ENCODE peak calls at places on chromosomes 3 and 15, in five cellular contexts. One of them, this sample, is unnamed.

GRCh38 chr15:44092221-44092620 is 102.8 kb downstream of the FRMD5 start:
- DNase-seq in choroid plexus epithelial cell: peak; percentile 38
- DNase-seq in right atrium auricular region: no peak
- DNase-seq in astrocyte: peak; percentile 82
- DNase-seq in CD8-positive, alpha-beta T cell: no peak
- DNase-seq in this sample: peak; percentile 75

GRCh38 chr3:189149203-189149602 is 22.6 kb upstream of the TPRG1 start:
- DNase-seq in choroid plexus epithelial cell: no peak
- DNase-seq in right atrium auricular region: no peak
- DNase-seq in astrocyte: no peak
- DNase-seq in CD8-positive, alpha-beta T cell: no peak
- DNase-seq in this sample: no peak

GRCh38 chr15:101009176-101009575 is 90.0 kb downstream of the LRRK1 start:
- DNase-seq in choroid plexus epithelial cell: no peak
- DNase-seq in right atrium auricular region: no peak
- DNase-seq in astrocyte: no peak
- DNase-seq in CD8-positive, alpha-beta T cell: no peak
- DNase-seq in this sample: no peak

GRCh38 chr3:196210673-196211556 is at the start of gene ZDHHC19:
- DNase-seq in choroid plexus epithelial cell: no peak
- DNase-seq in right atrium auricular region: no peak
- DNase-seq in astrocyte: no peak
- DNase-seq in CD8-positive, alpha-beta T cell: no peak
- DNase-seq in this sample: no peak

GRCh38 chr15:92463826-92464225 is 70.1 kb downstream of the ST8SIA2 start:
- DNase-seq in choroid plexus epithelial cell: no peak
- DNase-seq in right atrium auricular region: no peak
- DNase-seq in astrocyte: peak; percentile 32
- DNase-seq in CD8-positive, alpha-beta T cell: no peak
- DNase-seq in this sample: no peak

GRCh38 chr15:67708500-67708899 is 116.8 kb upstream of the SKOR1 start:
- DNase-seq in choroid plexus epithelial cell: no peak
- DNase-seq in right atrium auricular region: no peak
- DNase-seq in astrocyte: no peak
- DNase-seq in CD8-positive, alpha-beta T cell: no peak
- DNase-seq in this sample: no peak

GRCh38 chr3:159032311-159032710 is 230.5 kb downstream of the MFSD1 start:
- DNase-seq in choroid plexus epithelial cell: no peak
- DNase-seq in right atrium auricular region: no peak
- DNase-seq in astrocyte: peak; percentile 14
- DNase-seq in CD8-positive, alpha-beta T cell: no peak
- DNase-seq in this sample: no peak

GRCh38 chr3:120147072-120147871 is 53.0 kb upstream of the GSK3B start:
- DNase-seq in choroid plexus epithelial cell: no peak
- DNase-seq in right atrium auricular region: no peak
- DNase-seq in astrocyte: no peak
- DNase-seq in CD8-positive, alpha-beta T cell: peak; percentile 51
- DNase-seq in this sample: no peak

GRCh38 chr3:12268050-12268449 is 20.8 kb upstream of the PPARG start:
- DNase-seq in choroid plexus epithelial cell: peak; percentile 44
- DNase-seq in right atrium auricular region: no peak
- DNase-seq in astrocyte: no peak
- DNase-seq in CD8-positive, alpha-beta T cell: no peak
- DNase-seq in this sample: no peak

GRCh38 chr3:185880600-185880999 is 55.8 kb upstream of the IGF2BP2 start:
- DNase-seq in choroid plexus epithelial cell: no peak
- DNase-seq in right atrium auricular region: no peak
- DNase-seq in astrocyte: no peak
- DNase-seq in CD8-positive, alpha-beta T cell: no peak
- DNase-seq in this sample: no peak

GRCh38 chr3:39346785-39347585 is 17.5 kb downstream of the CCR8 start:
- DNase-seq in choroid plexus epithelial cell: no peak
- DNase-seq in right atrium auricular region: no peak
- DNase-seq in astrocyte: no peak
- DNase-seq in CD8-positive, alpha-beta T cell: no peak
- DNase-seq in this sample: no peak

GRCh38 chr3:37237252-37237651 is 62.9 kb upstream of the LRRFIP2 start:
- DNase-seq in choroid plexus epithelial cell: peak; percentile 39
- DNase-seq in right atrium auricular region: no peak
- DNase-seq in astrocyte: peak; percentile 26
- DNase-seq in CD8-positive, alpha-beta T cell: no peak
- DNase-seq in this sample: no peak

GRCh38 chr3:24315342-24315741 is 179.3 kb downstream of the THRB start:
- DNase-seq in choroid plexus epithelial cell: no peak
- DNase-seq in right atrium auricular region: no peak
- DNase-seq in astrocyte: no peak
- DNase-seq in CD8-positive, alpha-beta T cell: no peak
- DNase-seq in this sample: no peak

GRCh38 chr3:23611737-23612295 is 193.9 kb upstream of the UBE2E1 start:
- DNase-seq in choroid plexus epithelial cell: peak; percentile 72
- DNase-seq in right atrium auricular region: no peak
- DNase-seq in astrocyte: peak; percentile 76
- DNase-seq in CD8-positive, alpha-beta T cell: no peak
- DNase-seq in this sample: peak; percentile 80

GRCh38 chr3:48155122-48155521 is 33.1 kb downstream of the CDC25A start:
- DNase-seq in choroid plexus epithelial cell: peak; percentile 59
- DNase-seq in right atrium auricular region: no peak
- DNase-seq in astrocyte: peak; percentile 79
- DNase-seq in CD8-positive, alpha-beta T cell: no peak
- DNase-seq in this sample: peak; percentile 83

GRCh38 chr3:177396707-177397106 is 199.4 kb upstream of the TBL1XR1 start:
- DNase-seq in choroid plexus epithelial cell: no peak
- DNase-seq in right atrium auricular region: no peak
- DNase-seq in astrocyte: no peak
- DNase-seq in CD8-positive, alpha-beta T cell: no peak
- DNase-seq in this sample: no peak

GRCh38 chr15:68677996-68678395 is 99.2 kb downstream of the CORO2B start:
- DNase-seq in choroid plexus epithelial cell: no peak
- DNase-seq in right atrium auricular region: no peak
- DNase-seq in astrocyte: no peak
- DNase-seq in CD8-positive, alpha-beta T cell: no peak
- DNase-seq in this sample: no peak

GRCh38 chr15:54812383-54812782 is 384.4 kb downstream of the RSL24D1 start:
- DNase-seq in choroid plexus epithelial cell: no peak
- DNase-seq in right atrium auricular region: no peak
- DNase-seq in astrocyte: no peak
- DNase-seq in CD8-positive, alpha-beta T cell: no peak
- DNase-seq in this sample: no peak

GRCh38 chr3:170049146-170050000 is 11.6 kb downstream of the GPR160 start:
- DNase-seq in choroid plexus epithelial cell: peak; percentile 38
- DNase-seq in right atrium auricular region: no peak
- DNase-seq in astrocyte: peak; percentile 59
- DNase-seq in CD8-positive, alpha-beta T cell: no peak
- DNase-seq in this sample: peak; percentile 33

GRCh38 chr3:64595253-64595694 is 92.5 kb downstream of the ADAMTS9 start:
- DNase-seq in choroid plexus epithelial cell: peak; percentile 99
- DNase-seq in right atrium auricular region: peak; percentile 80
- DNase-seq in astrocyte: peak; percentile 90
- DNase-seq in CD8-positive, alpha-beta T cell: no peak
- DNase-seq in this sample: peak; percentile 90

GRCh38 chr15:41499109-41499851 is 5.6 kb downstream of the ITPKA start:
- DNase-seq in choroid plexus epithelial cell: no peak
- DNase-seq in right atrium auricular region: no peak
- DNase-seq in astrocyte: no peak
- DNase-seq in CD8-positive, alpha-beta T cell: no peak
- DNase-seq in this sample: no peak

GRCh38 chr15:32851619-32852416 is 134.0 kb downstream of the GREM1 start:
- DNase-seq in choroid plexus epithelial cell: peak; percentile 85
- DNase-seq in right atrium auricular region: no peak
- DNase-seq in astrocyte: peak; percentile 86
- DNase-seq in CD8-positive, alpha-beta T cell: no peak
- DNase-seq in this sample: peak; percentile 98

GRCh38 chr3:126342991-126343661 is 14.1 kb downstream of the KLF15 start:
- DNase-seq in choroid plexus epithelial cell: peak; percentile 33
- DNase-seq in right atrium auricular region: peak; percentile 58
- DNase-seq in astrocyte: peak; percentile 19
- DNase-seq in CD8-positive, alpha-beta T cell: no peak
- DNase-seq in this sample: peak; percentile 17

GRCh38 chr3:155185623-155186022 is 105.5 kb downstream of the MME start:
- DNase-seq in choroid plexus epithelial cell: peak; percentile 60
- DNase-seq in right atrium auricular region: no peak
- DNase-seq in astrocyte: peak; percentile 31
- DNase-seq in CD8-positive, alpha-beta T cell: no peak
- DNase-seq in this sample: peak; percentile 80

GRCh38 chr3:16478516-16478915 is 35.0 kb downstream of the RFTN1 start:
- DNase-seq in choroid plexus epithelial cell: peak; percentile 90
- DNase-seq in right atrium auricular region: no peak
- DNase-seq in astrocyte: peak; percentile 88
- DNase-seq in CD8-positive, alpha-beta T cell: no peak
- DNase-seq in this sample: peak; percentile 68

GRCh38 chr3:129609591-129610169 is 3.2 kb upstream of the PLXND1 start:
- DNase-seq in choroid plexus epithelial cell: peak; percentile 61
- DNase-seq in right atrium auricular region: no peak
- DNase-seq in astrocyte: peak; percentile 86
- DNase-seq in CD8-positive, alpha-beta T cell: no peak
- DNase-seq in this sample: peak; percentile 45

GRCh38 chr3:40713795-40714194 is 189.0 kb downstream of the ZNF621 start:
- DNase-seq in choroid plexus epithelial cell: no peak
- DNase-seq in right atrium auricular region: no peak
- DNase-seq in astrocyte: no peak
- DNase-seq in CD8-positive, alpha-beta T cell: no peak
- DNase-seq in this sample: no peak

GRCh38 chr3:194833511-194833910 is 147.8 kb downstream of the FAM43A start:
- DNase-seq in choroid plexus epithelial cell: no peak
- DNase-seq in right atrium auricular region: no peak
- DNase-seq in astrocyte: no peak
- DNase-seq in CD8-positive, alpha-beta T cell: no peak
- DNase-seq in this sample: no peak

GRCh38 chr3:51353131-51353530 is 32.0 kb upstream of the MANF start:
- DNase-seq in choroid plexus epithelial cell: no peak
- DNase-seq in right atrium auricular region: no peak
- DNase-seq in astrocyte: no peak
- DNase-seq in CD8-positive, alpha-beta T cell: no peak
- DNase-seq in this sample: no peak

GRCh38 chr15:63699391-63699790 is 102.2 kb downstream of the FBXL22 start:
- DNase-seq in choroid plexus epithelial cell: peak; percentile 24
- DNase-seq in right atrium auricular region: no peak
- DNase-seq in astrocyte: no peak
- DNase-seq in CD8-positive, alpha-beta T cell: no peak
- DNase-seq in this sample: no peak

GRCh38 chr3:122392868-122393844 is 9.2 kb downstream of the FAM162A start:
- DNase-seq in choroid plexus epithelial cell: peak; percentile 80
- DNase-seq in right atrium auricular region: no peak
- DNase-seq in astrocyte: peak; percentile 48
- DNase-seq in CD8-positive, alpha-beta T cell: no peak
- DNase-seq in this sample: peak; percentile 72

GRCh38 chr3:149494759-149495580 is 20.5 kb downstream of the TM4SF4 start:
- DNase-seq in choroid plexus epithelial cell: peak; percentile 38
- DNase-seq in right atrium auricular region: no peak
- DNase-seq in astrocyte: peak; percentile 53
- DNase-seq in CD8-positive, alpha-beta T cell: no peak
- DNase-seq in this sample: no peak

GRCh38 chr3:30596161-30596560 is 10.2 kb upstream of the TGFBR2 start:
- DNase-seq in choroid plexus epithelial cell: no peak
- DNase-seq in right atrium auricular region: no peak
- DNase-seq in astrocyte: no peak
- DNase-seq in CD8-positive, alpha-beta T cell: no peak
- DNase-seq in this sample: no peak

GRCh38 chr15:98649621-98649995 is 1.3 kb downstream of the IGF1R start:
- DNase-seq in choroid plexus epithelial cell: no peak
- DNase-seq in right atrium auricular region: no peak
- DNase-seq in astrocyte: no peak
- DNase-seq in CD8-positive, alpha-beta T cell: peak; percentile 49
- DNase-seq in this sample: peak; percentile 33

GRCh38 chr3:46549408-46549904 is 16.6 kb downstream of the LRRC2 start:
- DNase-seq in choroid plexus epithelial cell: no peak
- DNase-seq in right atrium auricular region: no peak
- DNase-seq in astrocyte: peak; percentile 31
- DNase-seq in CD8-positive, alpha-beta T cell: no peak
- DNase-seq in this sample: peak; percentile 34

GRCh38 chr3:25572336-25572735 is 92.4 kb downstream of the TOP2B start:
- DNase-seq in choroid plexus epithelial cell: no peak
- DNase-seq in right atrium auricular region: no peak
- DNase-seq in astrocyte: no peak
- DNase-seq in CD8-positive, alpha-beta T cell: no peak
- DNase-seq in this sample: no peak
- H3K4me3 ChIP-seq in choroid plexus epithelial cell: no peak overlapping the region
- H3K4me3 ChIP-seq in right atrium auricular region: no peak overlapping the region
- H3K4me3 ChIP-seq in astrocyte: no peak overlapping the region
- H3K4me3 ChIP-seq in CD8-positive, alpha-beta T cell: no peak overlapping the region
- H3K4me3 ChIP-seq in this sample: no peak overlapping the region

DNA sequence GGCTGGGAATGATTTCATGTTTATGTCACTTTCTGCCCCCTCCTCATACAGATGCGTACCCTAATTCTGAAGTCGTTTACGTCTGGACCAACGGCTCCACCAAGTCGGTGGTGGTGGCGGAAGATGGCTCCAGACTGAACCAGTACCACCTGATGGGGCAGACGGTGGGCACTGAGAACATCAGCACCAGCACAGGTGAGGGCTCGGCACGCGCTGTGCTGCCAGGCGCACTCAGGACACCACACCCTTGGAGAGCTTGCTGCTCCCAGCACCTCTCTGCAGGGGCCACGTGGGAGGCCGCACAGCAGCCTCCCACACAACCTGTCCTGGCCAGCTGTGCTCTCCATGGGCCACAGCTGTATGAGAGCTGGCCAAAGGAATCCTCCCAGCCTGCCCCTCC is 33.8 kb upstream of the GABRG3 start:
- DNase-seq in choroid plexus epithelial cell: no peak
- DNase-seq in right atrium auricular region: no peak
- DNase-seq in astrocyte: no peak
- DNase-seq in CD8-positive, alpha-beta T cell: no peak
- DNase-seq in this sample: no peak
- TF ChIP-seq CTCF in choroid plexus epithelial cell: no peak
- TF ChIP-seq CTCF in right atrium auricular region: no peak
- TF ChIP-seq CTCF in astrocyte: no peak
- TF ChIP-seq CTCF in CD8-positive, alpha-beta T cell: no peak
- TF ChIP-seq CTCF in this sample: no peak

DNA sequence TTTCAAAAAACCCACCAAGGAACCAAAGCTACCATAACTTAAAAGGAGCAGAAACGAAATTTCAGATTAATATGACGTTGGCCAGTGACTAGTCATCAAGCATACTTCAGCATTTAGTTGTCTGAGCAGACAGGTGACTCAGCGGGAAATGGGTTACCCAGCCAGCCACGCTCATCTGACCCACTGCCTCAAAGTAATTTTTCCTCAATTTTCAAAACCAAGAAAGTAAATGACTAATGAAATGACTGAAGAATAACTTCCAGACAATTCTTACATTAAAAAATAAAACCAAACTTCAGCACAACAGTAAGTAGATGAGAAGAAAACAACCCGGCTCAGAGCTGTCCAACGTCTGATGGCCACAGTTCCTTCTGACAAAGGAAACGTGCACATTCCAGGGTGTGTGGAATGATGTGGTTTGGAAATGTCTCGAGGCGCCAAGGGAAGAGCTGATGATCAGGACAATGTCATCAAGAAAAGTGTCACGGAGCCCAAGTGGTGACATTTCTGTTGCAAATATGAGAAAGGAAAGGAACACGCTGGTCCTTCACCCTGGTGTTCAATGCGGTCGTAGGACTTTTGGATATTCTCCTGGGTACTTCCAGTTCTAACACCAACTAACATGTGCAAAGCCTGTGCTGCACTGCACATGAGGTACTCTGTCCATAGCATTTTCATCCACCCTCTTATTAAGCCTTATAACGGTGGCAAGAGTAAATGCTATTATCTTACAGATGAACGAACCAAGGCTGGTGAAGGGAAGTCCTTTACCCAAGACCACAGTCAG is 79.1 kb downstream of the FOXP1 start:
- DNase-seq in choroid plexus epithelial cell: peak; percentile 90
- DNase-seq in right atrium auricular region: no peak
- DNase-seq in astrocyte: peak; percentile 99
- DNase-seq in CD8-positive, alpha-beta T cell: no peak
- DNase-seq in this sample: peak; percentile 93
- H3K4me3 ChIP-seq in choroid plexus epithelial cell: no peak overlapping the region
- H3K4me3 ChIP-seq in right atrium auricular region: no peak overlapping the region
- H3K4me3 ChIP-seq in astrocyte: peak overlapping the region; percentile 31
- H3K4me3 ChIP-seq in CD8-positive, alpha-beta T cell: no peak overlapping the region
- H3K4me3 ChIP-seq in this sample: peak overlapping the region; percentile 38

GRCh38 chr15:66481107-66481856 is 16.3 kb downstream of the SNAPC5 start:
- DNase-seq in choroid plexus epithelial cell: peak; percentile 50
- DNase-seq in right atrium auricular region: no peak
- DNase-seq in astrocyte: peak; percentile 60
- DNase-seq in CD8-positive, alpha-beta T cell: no peak
- DNase-seq in this sample: no peak
- TF ChIP-seq CTCF in choroid plexus epithelial cell: peak; percentile 29
- TF ChIP-seq CTCF in right atrium auricular region: no peak
- TF ChIP-seq CTCF in astrocyte: no peak
- TF ChIP-seq CTCF in CD8-positive, alpha-beta T cell: no peak
- TF ChIP-seq CTCF in this sample: no peak

This sample was measured in fibroblast of the aortic adventitia.